ENCODE peak calls at places on chromosomes 7 and 10, in four cellular contexts. Z, S, M and I are unnamed samples.

GRCh38 chr7:32428546-32428945 is 61.6 kb downstream of the LSM5 start:
- DNase-seq in Z (no peak), S (no peak), M (peak; percentile 47), I (no peak)

GRCh38 chr10:114026189-114027040 is 17.3 kb upstream of the ADRB1 start:
- DNase-seq in Z (no peak), S (peak; percentile 53), M (no peak), I (peak; percentile 86)

GRCh38 chr10:86969421-86970041 is 1.2 kb downstream of the ADIRF start:
- DNase-seq in Z (no peak), S (peak; percentile 57), M (peak; percentile 46), I (peak; percentile 75)

GRCh38 chr10:45375716-45376231 is 1.8 kb downstream of the ALOX5 start:
- DNase-seq in Z (no peak), S (no peak), M (no peak), I (no peak)

GRCh38 chr10:19788075-19788686 is 28.1 kb upstream of the PLXDC2 start:
- DNase-seq in Z (peak; percentile 36), S (peak; percentile 73), M (peak; percentile 56), I (peak; percentile 68)

GRCh38 chr10:114899982-114900381 is 38.0 kb upstream of the TRUB1 start:
- DNase-seq in Z (no peak), S (no peak), M (no peak), I (no peak)

GRCh38 chr10:89278034-89278535 is 23.8 kb upstream of the IFIT2 start:
- DNase-seq in Z (no peak), S (peak; percentile 98), M (no peak), I (peak; percentile 94)

GRCh38 chr10:77117501-77117900 is 520.1 kb downstream of the KCNMA1 start:
- DNase-seq in Z (no peak), S (peak; percentile 22), M (no peak), I (no peak)

GRCh38 chr10:30462513-30462912 is 28.5 kb downstream of the MAP3K8 start:
- DNase-seq in Z (no peak), S (no peak), M (no peak), I (no peak)

GRCh38 chr7:101952355-101953247 is 135.2 kb downstream of the CUX1 start:
- DNase-seq in Z (no peak), S (peak; percentile 93), M (no peak), I (peak; percentile 97)

GRCh38 chr7:116434820-116435341 is 64.7 kb upstream of the CAV2 start:
- DNase-seq in Z (no peak), S (peak; percentile 87), M (no peak), I (no peak)

GRCh38 chr10:48466611-48467240 is 138.1 kb downstream of the ARHGAP22 start:
- DNase-seq in Z (no peak), S (no peak), M (peak; percentile 69), I (no peak)

GRCh38 chr7:44313621-44314031 is 11.8 kb downstream of the CAMK2B start:
- DNase-seq in Z (no peak), S (no peak), M (no peak), I (no peak)

DNA sequence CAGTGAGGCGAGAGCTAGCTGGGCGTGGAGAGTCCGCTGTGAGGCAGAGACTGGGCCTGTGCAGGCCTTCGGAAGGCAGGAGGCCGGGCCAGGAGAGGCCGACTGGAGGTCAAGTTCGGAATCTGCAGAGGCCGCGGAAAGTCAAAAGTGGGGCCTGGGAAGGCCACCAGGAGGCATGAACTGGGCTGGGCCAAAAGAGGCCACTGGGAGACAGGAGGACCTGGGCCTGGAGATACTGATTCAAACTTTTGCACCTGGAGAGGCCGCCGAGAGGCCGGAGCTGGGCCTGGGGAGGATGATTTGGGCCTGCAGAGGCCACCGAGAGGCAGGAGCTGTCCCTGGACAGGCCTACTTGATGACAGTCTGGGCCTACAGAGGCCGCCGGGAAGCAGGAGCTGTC is 321.8 kb downstream of the ZNF479 start:
- DNase-seq in Z (no peak), S (no peak), M (no peak), I (no peak)
- H4K91ac ChIP-seq in Z (no peak overlapping the region), S (no peak overlapping the region), M (no peak overlapping the region), I (no peak overlapping the region)

GRCh38 chr7:2230882-2231281 is 1.9 kb downstream of the MAD1L1 start:
- DNase-seq in Z (no peak), S (no peak), M (no peak), I (no peak)

GRCh38 chr7:2230226-2230625 is 2.5 kb downstream of the MAD1L1 start:
- DNase-seq in Z (no peak), S (no peak), M (no peak), I (no peak)

GRCh38 chr7:2233876-2234275 is 1.1 kb upstream of the MAD1L1 start:
- DNase-seq in Z (no peak), S (peak; percentile 39), M (no peak), I (no peak)

GRCh38 chr7:2231992-2232765 is 566 bp downstream of the MAD1L1 start:
- DNase-seq in Z (no peak), S (no peak), M (peak; percentile 63), I (peak; percentile 34)

DNA sequence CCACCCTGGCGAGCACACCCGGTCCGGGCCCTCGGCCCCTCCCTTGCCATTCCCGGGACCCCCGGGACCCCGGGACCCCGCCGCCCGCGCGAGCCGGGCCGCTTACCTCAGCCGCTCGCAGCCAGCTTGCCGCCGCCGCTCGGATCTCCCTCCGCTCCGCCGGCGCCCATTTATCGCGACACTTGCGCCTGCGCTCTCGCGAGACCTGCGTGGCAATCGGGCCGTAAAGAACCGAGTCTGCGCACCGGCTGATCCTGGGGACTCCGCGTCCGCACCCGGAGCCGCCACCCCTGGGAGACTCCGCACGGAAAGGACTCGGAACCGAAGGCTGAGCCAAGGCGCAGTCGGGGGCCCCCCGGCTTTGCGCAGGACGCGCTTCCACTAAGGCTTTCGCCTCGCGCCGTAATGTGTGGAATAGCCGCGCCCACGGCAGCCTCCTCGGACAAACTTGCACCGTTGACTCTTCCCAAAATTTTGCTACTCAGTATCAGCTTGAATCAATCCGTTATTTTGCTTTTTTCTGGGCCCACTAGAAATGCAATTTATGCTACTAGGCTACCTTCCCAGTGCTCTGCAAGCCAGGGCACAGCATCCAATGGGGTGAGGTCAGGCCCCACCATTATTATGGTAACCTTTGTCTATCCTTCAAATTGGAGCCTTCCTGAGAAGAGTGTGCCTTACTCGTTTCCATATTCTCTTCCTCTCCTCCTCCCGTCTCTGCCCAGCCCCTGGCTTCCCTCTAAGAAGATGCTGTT is at the start of gene MAD1L1:
- DNase-seq in Z (peak; percentile 88), S (peak; percentile 88), M (peak; percentile 94), I (peak; percentile 92)
- H4K91ac ChIP-seq in Z (no peak within 1 kb of the TSS), S (peak within 1 kb of the TSS; percentile 47), M (peak within 1 kb of the TSS; percentile 84), I (peak within 1 kb of the TSS; percentile 86)

DNA sequence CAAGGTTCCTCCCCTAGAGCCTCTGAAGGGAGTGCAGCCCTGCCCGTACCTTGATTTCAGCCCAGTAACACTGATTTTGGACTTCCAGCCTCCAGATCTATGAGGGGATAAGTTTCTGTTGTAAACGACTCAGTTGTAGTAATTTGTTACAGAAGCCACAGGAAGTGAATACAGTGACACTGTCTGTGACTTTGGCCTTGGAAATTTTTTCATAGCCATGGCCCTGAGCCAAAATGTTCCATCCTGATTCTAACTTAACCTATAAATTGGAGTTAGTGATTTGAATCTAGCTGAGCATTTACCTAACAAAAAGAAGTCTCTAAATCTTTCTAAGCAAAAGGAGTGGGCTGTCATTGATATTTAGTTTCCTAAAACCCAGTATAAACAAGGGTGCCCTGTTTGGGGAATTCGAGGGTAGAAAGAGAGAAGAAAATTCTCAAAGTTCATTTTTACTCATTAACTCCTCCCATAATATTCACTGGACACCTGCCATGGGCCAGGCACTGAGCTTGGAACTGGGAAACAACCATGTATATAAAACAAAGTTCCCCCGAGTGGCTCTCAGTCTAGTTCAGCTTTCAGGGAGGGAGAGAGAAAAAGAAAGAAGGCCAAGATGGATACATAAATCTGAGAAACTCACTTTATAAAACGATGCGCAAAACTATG is 162.3 kb downstream of the SKIDA1 start:
- DNase-seq in Z (no peak), S (no peak), M (no peak), I (peak; percentile 10)
- H4K91ac ChIP-seq in Z (no peak overlapping the region), S (peak overlapping the region; percentile 5), M (no peak overlapping the region), I (no peak overlapping the region)

DNA sequence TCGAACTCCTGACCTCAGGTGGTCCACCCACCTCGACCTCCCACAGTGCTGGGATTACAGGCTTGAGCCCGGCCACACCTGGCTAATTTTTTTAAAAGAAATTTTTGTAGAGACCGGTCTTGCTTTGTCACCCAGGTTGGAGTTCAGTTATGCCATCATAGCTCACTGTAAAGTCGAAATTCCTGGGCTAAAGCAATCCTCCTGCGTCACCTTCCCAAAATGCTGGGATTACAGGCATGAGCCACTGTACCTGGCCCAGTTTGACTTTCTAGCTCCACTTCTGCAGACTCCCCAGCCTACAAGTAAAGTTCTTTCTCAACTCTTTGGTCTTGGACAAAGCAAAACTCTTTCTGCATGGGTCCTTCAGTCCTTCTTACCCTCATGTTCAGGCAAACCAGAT is 214.1 kb downstream of the SKIDA1 start:
- DNase-seq in Z (no peak), S (no peak), M (no peak), I (no peak)
- H4K91ac ChIP-seq in Z (no peak overlapping the region), S (no peak overlapping the region), M (no peak overlapping the region), I (no peak overlapping the region)

GRCh38 chr10:398954-399353 is 263.7 kb downstream of the ZMYND11 start:
- DNase-seq in Z (no peak), S (no peak), M (no peak), I (no peak)
- H4K91ac ChIP-seq in Z (no peak overlapping the region), S (no peak overlapping the region), M (no peak overlapping the region), I (no peak overlapping the region)

GRCh38 chr7:26449175-26450165 is 157.8 kb downstream of the SNX10 start:
- DNase-seq in Z (no peak), S (peak; percentile 15), M (no peak), I (peak; percentile 43)
- H4K91ac ChIP-seq in Z (no peak overlapping the region), S (no peak overlapping the region), M (no peak overlapping the region), I (no peak overlapping the region)